ENCODE peak calls at places on chromosomes 5 and 9, in six cellular contexts. J, Y, C, Q, Z and W are unnamed samples.
A peak's percentile ranks its signal among the peaks of the same experiment; 100 is the strongest.

GRCh38 chr9:130237071-130237470 is 28.5 kb upstream of the HMCN2 start:
- DNase-seq in Y (no peak), Q (no peak), J (no peak), C (no peak), Z (no peak), W (no peak)

GRCh38 chr5:175617447-175617846 is 40.4 kb upstream of the HRH2 start:
- DNase-seq in Z (no peak), C (no peak), Q (no peak), Y (no peak), J (no peak), W (no peak)

GRCh38 chr5:73550016-73550415 is 15.4 kb downstream of the ANKRA2 start:
- DNase-seq in Y (no peak), Z (no peak), C (no peak), J (no peak), Q (no peak), W (no peak)

GRCh38 chr5:162248107-162248713 is 180.6 kb downstream of the GABRG2 start:
- DNase-seq in C (no peak), J (no peak), Y (no peak), Z (no peak), Q (no peak), W (no peak)

GRCh38 chr5:141711687-141712086 is 29.7 kb upstream of the ARAP3 start:
- DNase-seq in C (no peak), Q (no peak), Y (no peak), Z (no peak), J (no peak), W (no peak)

GRCh38 chr5:82426419-82427154 is 148.4 kb upstream of the RPS23 start:
- DNase-seq in Q (no peak), Z (no peak), J (no peak), Y (peak; percentile 70), C (no peak), W (no peak)

GRCh38 chr5:67297376-67297775 is 100.8 kb upstream of the CD180 start:
- DNase-seq in Z (no peak), Q (no peak), Y (no peak), C (no peak), J (no peak), W (no peak)

GRCh38 chr5:130000460-130000859 is 96.2 kb downstream of the CHSY3 start:
- DNase-seq in Q (no peak), J (no peak), Z (no peak), C (no peak), Y (no peak), W (no peak)

GRCh38 chr9:136621734-136622093 is 41.0 kb upstream of the EGFL7 start:
- DNase-seq in C (no peak), Y (no peak), J (no peak), Q (no peak), Z (no peak), W (no peak)

GRCh38 chr5:134436523-134437339 is 25.1 kb upstream of the CDKN2AIPNL start:
- DNase-seq in J (peak; percentile 59), Q (peak; percentile 87), Z (peak; percentile 50), C (peak; percentile 77), Y (peak; percentile 77), W (peak; percentile 97)

GRCh38 chr9:135023389-135023788 is 64.1 kb upstream of the OLFM1 start:
- DNase-seq in C (peak; percentile 6), Q (peak; percentile 27), J (no peak), Z (peak; percentile 22), Y (no peak), W (peak; percentile 9)

GRCh38 chr9:93416530-93417235 is 34.8 kb upstream of the FAM120A start:
- DNase-seq in Q (no peak), J (no peak), Z (no peak), Y (no peak), C (no peak), W (no peak)

DNA sequence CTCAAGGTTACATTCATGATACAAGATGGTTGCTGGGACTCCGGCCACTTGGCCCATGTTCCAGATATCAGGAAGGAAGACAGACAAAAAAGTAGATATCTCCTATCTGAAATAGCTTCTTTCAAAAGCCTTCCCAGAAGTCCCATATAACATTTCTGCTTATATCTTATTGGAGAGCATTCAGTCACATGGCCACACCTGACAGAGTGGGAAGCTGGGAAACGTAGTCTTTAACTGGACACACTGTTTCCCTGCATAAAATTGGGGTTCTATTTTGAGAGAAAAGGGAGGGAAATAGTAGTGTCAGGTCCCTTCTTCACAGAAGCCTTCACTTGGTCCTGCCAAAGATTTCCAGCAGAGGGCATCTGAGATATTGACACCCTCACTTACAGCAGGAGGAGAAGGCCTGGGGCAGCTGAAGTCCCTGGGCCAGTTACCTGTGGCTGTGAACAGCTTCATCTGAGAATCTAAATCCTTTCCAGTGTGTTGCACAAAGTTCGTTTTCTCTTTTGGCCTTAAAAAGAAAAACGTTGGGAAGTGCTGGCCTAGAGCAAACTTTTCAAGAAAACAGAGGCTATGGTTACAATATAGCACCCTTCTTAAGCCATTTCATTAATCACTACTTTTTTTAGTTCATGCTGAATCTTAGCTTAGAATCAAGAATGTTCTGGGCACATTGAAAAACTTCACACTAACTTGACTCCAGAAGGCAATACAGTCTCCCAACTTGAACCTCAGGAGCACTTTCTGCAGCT is 33.5 kb downstream of the SPEF2 start:
- DNase-seq in Z (peak; percentile 40), Q (peak; percentile 12), C (peak; percentile 29), Y (no peak), J (peak; percentile 11), W (peak; percentile 46)
- TF ChIP-seq CTCF in Z (peak; percentile 39), Q (peak; percentile 21), C (peak; percentile 55), Y (no peak), J (peak; percentile 57), W (peak; percentile 83)

GRCh38 chr9:1839984-1840383 is 175.2 kb upstream of the SMARCA2 start:
- DNase-seq in Y (no peak), C (no peak), J (no peak), Z (no peak), Q (no peak), W (no peak)

GRCh38 chr9:1832960-1833359 is 182.2 kb upstream of the SMARCA2 start:
- DNase-seq in J (no peak), Q (no peak), C (no peak), Z (no peak), Y (no peak), W (no peak)

GRCh38 chr9:1837453-1838084 is 177.6 kb upstream of the SMARCA2 start:
- DNase-seq in C (peak; percentile 18), Z (peak; percentile 6), Q (peak; percentile 17), Y (no peak), J (no peak), W (peak; percentile 9)
- TF ChIP-seq CTCF in C (peak; percentile 10), Z (no peak), Q (peak; percentile 24), Y (no peak), J (peak; percentile 36), W (peak; percentile 68)

GRCh38 chr9:128733256-128733655 is 9.3 kb upstream of the ZDHHC12 start:
- DNase-seq in Z (peak; percentile 87), C (peak; percentile 88), J (peak; percentile 76), Q (peak; percentile 83), Y (no peak), W (peak; percentile 54)
- TF ChIP-seq CTCF in Z (peak; percentile 66), C (peak; percentile 76), J (peak; percentile 89), Q (peak; percentile 74), Y (peak; percentile 24), W (peak; percentile 82)

DNA sequence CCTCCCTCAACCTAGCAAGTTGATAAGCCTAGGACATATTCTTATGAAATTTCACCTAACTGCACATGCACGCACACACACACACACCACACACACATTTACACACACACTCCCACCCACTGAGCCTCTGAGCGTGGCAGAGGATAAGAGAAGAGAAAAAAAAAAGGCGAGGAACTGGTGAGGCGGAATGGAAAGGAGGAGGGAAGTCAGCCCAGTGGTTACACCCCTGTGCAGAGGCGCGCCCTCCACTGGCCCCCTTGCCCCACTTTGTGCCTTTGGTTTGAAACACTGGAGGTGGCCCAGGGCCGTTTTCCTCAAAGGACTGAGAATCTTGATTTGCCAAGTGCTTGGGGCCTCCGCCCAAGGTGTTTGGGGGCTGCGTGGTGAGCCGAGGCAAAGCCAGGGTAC is 20.7 kb downstream of the NR2F1 start:
- DNase-seq in J (no peak), C (no peak), Z (no peak), Q (no peak), Y (no peak), W (no peak)
- TF ChIP-seq CTCF in J (no peak), C (no peak), Z (no peak), Q (no peak), Y (no peak), W (no peak)